ENCODE peak calls at places on chromosome 10, in six cellular contexts. A, B, H, K, Y and R are unnamed samples.

GRCh38 chr10:51675088-51675487 is 24.3 kb downstream of the CSTF2T start:
- DNase-seq in A (no peak), B (no peak), H (no peak), K (no peak), Y (no peak), R (no peak)

GRCh38 chr10:20004087-20004523 is 187.9 kb downstream of the PLXDC2 start:
- DNase-seq in A (peak), B (peak), H (peak), K (no peak), Y (no peak), R (no peak)

GRCh38 chr10:7980196-7980595 is 74.3 kb upstream of the GATA3 start:
- DNase-seq in A (no peak), B (no peak), H (no peak), K (no peak), Y (no peak), R (peak)

GRCh38 chr10:60305394-60305892 is 84.2 kb downstream of the ANK3 start:
- DNase-seq in A (no peak), B (no peak), H (peak), K (no peak), Y (no peak), R (no peak)

GRCh38 chr10:19488592-19489280 is 327.5 kb upstream of the PLXDC2 start:
- DNase-seq in A (peak), B (peak), H (no peak), K (no peak), Y (no peak), R (no peak)

GRCh38 chr10:34235164-34235832 is 579.8 kb downstream of the PARD3 start:
- DNase-seq in A (no peak), B (no peak), H (no peak), K (no peak), Y (no peak), R (no peak)

GRCh38 chr10:76432274-76433012 is 1001.0 kb downstream of the LRMDA start:
- DNase-seq in A (peak), B (peak), H (peak), K (no peak), Y (no peak), R (no peak)

GRCh38 chr10:92690211-92691041 is 671 bp downstream of the HHEX start:
- DNase-seq in A (peak), B (peak), H (peak), K (peak), Y (no peak), R (no peak)

GRCh38 chr10:683448-684071 is 5.9 kb downstream of the DIP2C start:
- DNase-seq in A (peak), B (no peak), H (peak), K (no peak), Y (peak), R (no peak)

GRCh38 chr10:50224330-50224952 is 26.9 kb downstream of the ASAH2 start:
- DNase-seq in A (no peak), B (no peak), H (peak), K (no peak), Y (no peak), R (peak)

GRCh38 chr10:44697096-44697495 is 214.0 kb upstream of the TMEM72 start:
- DNase-seq in A (no peak), B (no peak), H (no peak), K (no peak), Y (no peak), R (no peak)

GRCh38 chr10:121695731-121696464 is 97.7 kb upstream of the FGFR2 start:
- DNase-seq in A (no peak), B (no peak), H (no peak), K (no peak), Y (no peak), R (no peak)

GRCh38 chr10:36516281-36516680 is 609.1 kb upstream of the ANKRD30A start:
- DNase-seq in A (no peak), B (no peak), H (no peak), K (no peak), Y (no peak), R (no peak)

GRCh38 chr10:21894648-21895342 is 108.7 kb downstream of the DNAJC1 start:
- DNase-seq in A (no peak), B (no peak), H (no peak), K (no peak), Y (no peak), R (no peak)

GRCh38 chr10:72598769-72599701 is 26.8 kb downstream of the MICU1 start:
- DNase-seq in A (no peak), B (no peak), H (no peak), K (no peak), Y (no peak), R (no peak)

GRCh38 chr10:15088428-15089261 is at the start of gene ACBD7:
- DNase-seq in A (peak), B (peak), H (peak), K (peak), Y (peak), R (peak)

GRCh38 chr10:90742189-90742588 is 115.7 kb downstream of the HTR7 start:
- DNase-seq in A (no peak), B (no peak), H (peak), K (no peak), Y (no peak), R (no peak)

GRCh38 chr10:58438340-58438739 is 53.1 kb downstream of the TFAM start:
- DNase-seq in A (no peak), B (no peak), H (peak), K (no peak), Y (no peak), R (no peak)

GRCh38 chr10:104300002-104300735 is 31.2 kb downstream of the GSTO2 start:
- DNase-seq in A (peak), B (no peak), H (peak), K (no peak), Y (no peak), R (no peak)

GRCh38 chr10:50987934-50988333 is 86.4 kb upstream of the PRKG1 start:
- DNase-seq in A (no peak), B (no peak), H (no peak), K (no peak), Y (no peak), R (no peak)

GRCh38 chr10:112768121-112768520 is 181.9 kb upstream of the TCF7L2 start:
- DNase-seq in A (no peak), B (no peak), H (no peak), K (no peak), Y (no peak), R (no peak)

GRCh38 chr10:111057006-111057405 is 19.8 kb upstream of the ADRA2A start:
- DNase-seq in A (no peak), B (no peak), H (no peak), K (no peak), Y (no peak), R (no peak)

GRCh38 chr10:108791794-108792474 is 1131.4 kb downstream of the XPNPEP1 start:
- DNase-seq in A (no peak), B (no peak), H (no peak), K (no peak), Y (no peak), R (no peak)

GRCh38 chr10:79446451-79447020 is 1.1 kb upstream of the ZCCHC24 start:
- DNase-seq in A (peak), B (peak), H (peak), K (peak), Y (no peak), R (no peak)

GRCh38 chr10:125849448-125849847 is 26.1 kb downstream of the BCCIP start:
- DNase-seq in A (no peak), B (no peak), H (no peak), K (no peak), Y (no peak), R (no peak)

GRCh38 chr10:65556006-65556405 is 1369.8 kb upstream of the LRRTM3 start:
- DNase-seq in A (no peak), B (no peak), H (no peak), K (no peak), Y (no peak), R (no peak)

GRCh38 chr10:75357500-75357899 is 44.1 kb downstream of the ZNF503 start:
- DNase-seq in A (no peak), B (no peak), H (no peak), K (no peak), Y (no peak), R (no peak)

GRCh38 chr10:75358835-75359421 is 42.6 kb downstream of the ZNF503 start:
- DNase-seq in A (peak), B (no peak), H (peak), K (no peak), Y (no peak), R (no peak)

GRCh38 chr10:75355706-75356105 is 45.9 kb downstream of the ZNF503 start:
- DNase-seq in A (no peak), B (no peak), H (no peak), K (no peak), Y (no peak), R (no peak)

GRCh38 chr10:75356484-75356883 is 45.1 kb downstream of the ZNF503 start:
- DNase-seq in A (no peak), B (no peak), H (no peak), K (no peak), Y (no peak), R (no peak)

GRCh38 chr10:75358121-75358520 is 43.4 kb downstream of the ZNF503 start:
- DNase-seq in A (no peak), B (no peak), H (no peak), K (no peak), Y (peak), R (no peak)
- H3K4me3 ChIP-seq in A (no peak), B (no peak), H (no peak), K (no peak), Y (no peak), R (no peak)

GRCh38 chr10:69807696-69808095 is 6.0 kb downstream of the COL13A1 start:
- DNase-seq in A (no peak), B (no peak), H (peak), K (no peak), Y (no peak), R (no peak)
- H3K4me3 ChIP-seq in A (no peak), B (no peak), H (no peak), K (no peak), Y (no peak), R (no peak)

GRCh38 chr10:5076615-5077014 is 17.6 kb upstream of the AKR1C3 start:
- DNase-seq in A (no peak), B (no peak), H (no peak), K (no peak), Y (no peak), R (no peak)

GRCh38 chr10:5068274-5069017 is 25.8 kb upstream of the AKR1C3 start:
- DNase-seq in A (no peak), B (no peak), H (no peak), K (no peak), Y (no peak), R (no peak)

GRCh38 chr10:5073659-5074058 is 20.6 kb upstream of the AKR1C3 start:
- DNase-seq in A (no peak), B (no peak), H (no peak), K (no peak), Y (no peak), R (no peak)

GRCh38 chr10:5071411-5072198 is 22.6 kb upstream of the AKR1C3 start:
- DNase-seq in A (peak), B (no peak), H (peak), K (no peak), Y (peak), R (peak)

GRCh38 chr10:5070648-5071410 is 23.4 kb upstream of the AKR1C3 start:
- DNase-seq in A (no peak), B (no peak), H (peak), K (no peak), Y (no peak), R (no peak)
- H3K4me3 ChIP-seq in A (peak), B (no peak), H (peak), K (no peak), Y (no peak), R (no peak)

GRCh38 chr10:118342638-118343020 is 505 bp upstream of the FAM204A start:
- DNase-seq in A (no peak), B (no peak), H (no peak), K (no peak), Y (no peak), R (no peak)

GRCh38 chr10:118341678-118342637 is at the start of gene FAM204A:
- DNase-seq in A (peak), B (peak), H (peak), K (peak), Y (peak), R (peak)

GRCh38 chr10:118340486-118340885 is 1.6 kb downstream of the FAM204A start:
- DNase-seq in A (no peak), B (no peak), H (no peak), K (no peak), Y (no peak), R (no peak)

GRCh38 chr10:118343115-118343514 is 991 bp upstream of the FAM204A start:
- DNase-seq in A (no peak), B (no peak), H (peak), K (no peak), Y (no peak), R (no peak)

GRCh38 chr10:118343549-118343948 is 1.4 kb upstream of the FAM204A start:
- DNase-seq in A (no peak), B (no peak), H (no peak), K (no peak), Y (no peak), R (no peak)
- H3K4me3 ChIP-seq in A (no peak), B (no peak), H (no peak), K (no peak), Y (no peak), R (no peak)

DNA sequence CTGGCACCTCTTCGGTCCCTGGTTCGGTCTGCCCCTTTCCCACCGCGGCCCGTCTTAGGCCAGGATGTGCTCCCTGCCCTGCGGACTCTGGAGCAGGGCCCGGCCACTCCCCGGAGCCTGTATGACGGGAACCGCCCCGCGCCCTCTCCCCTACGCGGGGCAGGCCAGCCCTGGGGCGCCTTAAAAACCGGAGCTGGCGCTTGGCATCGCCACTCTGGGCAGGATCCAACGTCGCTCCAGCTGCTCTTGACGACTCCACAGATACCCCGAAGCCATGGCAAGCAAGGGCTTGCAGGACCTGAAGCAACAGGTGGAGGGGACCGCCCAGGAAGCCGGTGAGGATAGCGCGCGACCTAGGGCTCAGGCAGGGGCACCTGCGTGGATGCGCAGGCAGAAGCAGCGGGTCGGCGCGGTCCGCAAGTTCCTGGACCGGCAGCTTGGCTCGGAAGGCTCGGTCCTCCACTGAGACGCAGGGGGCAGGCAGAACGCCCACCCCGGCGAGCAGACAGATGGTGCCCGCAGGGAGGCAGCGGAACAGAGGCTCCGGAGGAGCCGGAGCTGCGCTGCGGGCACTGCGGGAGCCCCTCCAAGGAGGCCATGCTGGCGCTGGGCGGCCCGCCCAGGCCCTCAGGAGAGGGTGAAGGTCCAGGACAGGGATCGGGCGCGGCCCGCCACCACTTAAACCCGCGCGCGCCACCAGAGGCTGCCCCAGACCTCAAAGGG is at the start of gene ADIRF:
- DNase-seq in A (peak), B (peak), H (no peak), K (peak), Y (peak), R (no peak)
- H3K4me3 ChIP-seq in A (peak), B (peak), H (no peak), K (peak), Y (peak), R (no peak)

DNA sequence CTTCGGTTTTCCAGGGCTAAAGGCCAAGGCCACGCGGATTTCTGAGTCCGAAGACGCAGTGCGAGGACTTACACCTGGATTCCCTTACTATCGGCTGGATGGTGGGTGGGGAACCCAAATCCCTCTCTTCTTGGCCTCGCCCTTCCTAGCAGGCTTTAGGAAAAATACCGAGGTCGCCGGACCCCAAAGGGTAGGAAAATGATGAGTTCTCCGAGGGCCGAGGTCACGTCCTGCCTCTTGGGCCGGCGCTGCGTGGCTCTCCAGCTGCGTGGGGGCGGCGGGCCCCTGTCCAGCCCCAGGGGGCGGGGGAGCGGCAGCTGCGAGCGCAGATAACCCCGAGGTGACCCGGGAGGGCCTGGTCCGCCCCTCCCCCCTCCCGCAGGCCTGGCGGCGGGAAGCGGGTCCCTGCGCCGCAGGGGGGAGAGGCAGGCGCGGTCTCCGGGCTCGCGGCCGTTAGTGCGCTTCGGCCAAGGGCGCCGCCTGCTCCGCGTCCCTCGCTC is 805 bp upstream of the HMX3 start:
- DNase-seq in A (no peak), B (no peak), H (no peak), K (no peak), Y (no peak), R (no peak)
- H3K4me3 ChIP-seq in A (peak), B (peak), H (peak), K (peak), Y (peak), R (no peak)